ENCODE peak calls at places on chromosomes 13 and 19, in nine cellular contexts. L is ascending aorta, W is uterus, B is GM23338, X is adrenal gland, J is thyroid gland, Q is lower lobe of right lung, I is cardiac muscle cell, F is left lung. M is an unnamed sample.

GRCh38 chr19:6828698-6829633 is 56.5 kb downstream of the VAV1 start:
- DNase-seq in L (no peak), W (no peak), B (peak; percentile 83), X (no peak), J (no peak), Q (peak; percentile 56), I (no peak), F (no peak), M (peak; percentile 56)

GRCh38 chr19:35048911-35049411 is 7.4 kb downstream of the HPN start:
- DNase-seq in L (no peak), W (no peak), B (no peak), X (no peak), J (peak; percentile 58), Q (peak; percentile 51), I (no peak), F (no peak), M (no peak)

GRCh38 chr13:106063591-106064308 is 471.7 kb downstream of the EFNB2 start:
- DNase-seq in L (no peak), W (no peak), B (no peak), X (no peak), J (no peak), Q (no peak), I (peak; percentile 43), F (no peak), M (no peak)

GRCh38 chr13:110560606-110561334 is 752 bp downstream of the RAB20 start:
- DNase-seq in L (peak; percentile 76), W (no peak), B (peak; percentile 69), X (peak; percentile 70), J (peak; percentile 65), Q (no peak), I (peak; percentile 36), F (no peak), M (peak; percentile 51)

GRCh38 chr13:42891591-42891990 is 100.5 kb downstream of the EPSTI1 start:
- DNase-seq in L (no peak), W (no peak), B (no peak), X (no peak), J (no peak), Q (no peak), I (no peak), F (no peak), M (no peak)

GRCh38 chr19:10808937-10809655 is 26.9 kb downstream of the TMED1 start:
- DNase-seq in L (no peak), W (no peak), B (no peak), X (no peak), J (no peak), Q (no peak), I (peak; percentile 55), F (no peak), M (no peak)

GRCh38 chr19:51514866-51515481 is 13.4 kb upstream of the SIGLEC12 start:
- DNase-seq in L (no peak), W (no peak), B (peak; percentile 82), X (no peak), J (peak; percentile 9), Q (no peak), I (peak; percentile 72), F (no peak), M (no peak)

GRCh38 chr13:110616103-110617101 is 1.1 kb downstream of the NAXD start:
- DNase-seq in L (peak; percentile 72), W (no peak), B (peak; percentile 51), X (peak; percentile 64), J (peak; percentile 51), Q (no peak), I (peak; percentile 38), F (peak; percentile 48), M (peak; percentile 67)

GRCh38 chr19:35913589-35913988 is 5.5 kb upstream of the TYROBP start:
- DNase-seq in L (no peak), W (no peak), B (no peak), X (no peak), J (no peak), Q (no peak), I (no peak), F (no peak), M (no peak)

GRCh38 chr13:110015253-110015652 is 228.9 kb upstream of the IRS2 start:
- DNase-seq in L (no peak), W (no peak), B (no peak), X (no peak), J (peak; percentile 83), Q (no peak), I (peak; percentile 6), F (no peak), M (no peak)

GRCh38 chr19:20422216-20422615 is 143.4 kb downstream of the ZNF737 start:
- DNase-seq in L (no peak), W (no peak), B (no peak), X (no peak), J (no peak), Q (no peak), I (no peak), F (no peak), M (peak; percentile 15)

GRCh38 chr19:34232566-34233481 is 21.5 kb upstream of the GARRE1 start:
- DNase-seq in L (peak; percentile 77), W (peak; percentile 30), B (no peak), X (peak; percentile 57), J (peak; percentile 33), Q (peak; percentile 59), I (peak; percentile 92), F (peak; percentile 59), M (peak; percentile 63)

GRCh38 chr13:59510377-59510776 is 653.4 kb downstream of the DIAPH3 start:
- DNase-seq in L (no peak), W (no peak), B (no peak), X (no peak), J (no peak), Q (no peak), I (no peak), F (no peak), M (no peak)

GRCh38 chr19:58395220-58395978 is at the start of gene RNF225:
- DNase-seq in L (no peak), W (no peak), B (peak; percentile 69), X (no peak), J (peak; percentile 45), Q (no peak), I (no peak), F (peak; percentile 69), M (no peak)

GRCh38 chr13:40762849-40763248 is 8.1 kb downstream of the MRPS31 start:
- DNase-seq in L (no peak), W (no peak), B (no peak), X (no peak), J (no peak), Q (no peak), I (no peak), F (no peak), M (no peak)

DNA sequence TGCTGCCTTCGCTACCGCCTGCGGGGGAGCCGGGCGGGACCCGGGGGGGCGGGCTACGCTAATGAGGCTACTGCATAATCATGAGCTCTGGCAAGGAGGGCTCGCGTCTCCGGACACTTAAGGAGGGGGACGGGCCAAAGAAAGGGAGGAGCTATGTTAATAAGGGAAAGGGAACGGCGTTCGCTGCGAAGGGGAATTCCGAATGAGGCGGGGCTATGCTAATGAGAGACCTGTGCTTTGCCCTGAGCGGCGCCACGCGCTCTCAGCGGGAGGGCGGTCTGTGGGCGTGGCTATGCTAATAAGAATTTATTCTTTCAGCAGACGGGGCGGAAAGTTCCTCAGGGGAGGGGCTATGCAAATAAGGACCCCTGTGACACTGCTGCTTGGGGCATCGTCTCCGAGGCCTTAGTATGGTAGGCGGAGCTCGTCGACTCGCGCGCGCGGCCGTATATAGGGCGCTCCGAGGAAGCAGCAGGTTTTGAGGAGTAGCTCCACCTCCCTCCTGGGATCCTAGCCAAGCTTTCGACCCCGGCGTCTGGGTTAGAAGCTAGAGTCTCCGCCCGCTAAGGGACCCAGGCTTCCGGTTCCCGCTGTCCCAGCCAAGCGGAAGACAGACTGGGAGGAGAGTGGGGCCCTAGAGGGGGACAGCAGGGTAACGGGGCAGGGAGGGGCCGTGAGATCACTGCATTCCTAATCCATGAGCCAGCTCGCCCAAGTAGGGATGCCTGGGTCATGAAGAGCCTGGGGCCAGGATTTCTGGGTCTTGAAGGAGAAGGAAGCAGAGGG is at the start of gene RRAS:
- DNase-seq in L (peak; percentile 100), W (peak; percentile 99), B (peak; percentile 100), X (peak; percentile 100), J (peak; percentile 100), Q (peak; percentile 100), I (peak; percentile 100), F (peak; percentile 100), M (peak; percentile 100)
- H3K4me1 ChIP-seq in L (peaks cover 20% of the 10 kb centered on the region), W (peaks cover 4% of the 10 kb centered on the region), B (peaks cover 48% of the 10 kb centered on the region), X (peaks cover 48% of the 10 kb centered on the region), J (peaks cover 57% of the 10 kb centered on the region), Q (peaks cover 62% of the 10 kb centered on the region), I (peaks cover 29% of the 10 kb centered on the region), F (peaks cover 74% of the 10 kb centered on the region), M (peaks cover 48% of the 10 kb centered on the region)

DNA sequence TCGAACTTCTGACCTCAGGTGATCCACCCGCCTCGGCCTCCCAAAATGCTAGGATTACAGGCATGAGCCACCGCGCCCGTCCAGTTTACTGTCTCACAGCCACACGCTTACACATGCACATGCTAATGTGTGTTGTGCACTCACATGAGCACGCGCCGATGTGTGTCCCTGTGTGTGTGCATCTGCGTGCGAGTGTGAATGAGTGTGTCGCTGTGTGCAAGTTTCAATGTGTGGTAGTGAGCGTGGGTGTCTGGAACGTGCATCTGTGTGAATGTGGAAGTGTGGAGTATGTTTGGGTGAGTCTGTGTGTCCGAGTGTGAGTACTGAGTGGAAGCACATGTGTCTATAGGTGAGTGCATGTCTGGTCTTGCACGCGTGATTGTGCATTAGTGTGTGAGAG is 4.2 kb downstream of the MAST1 start:
- DNase-seq in L (no peak), W (no peak), B (no peak), X (no peak), J (no peak), Q (no peak), I (no peak), F (no peak), M (no peak)
- H3K27me3 ChIP-seq in L (peaks cover 29% of the 10 kb centered on the region), W (peaks cover 25% of the 10 kb centered on the region), B (no peaks in the 10 kb centered on the region), X (peaks cover 71% of the 10 kb centered on the region), J (peaks cover 30% of the 10 kb centered on the region), Q (peaks cover 88% of the 10 kb centered on the region), I (peaks cover 11% of the 10 kb centered on the region), F (peaks cover 41% of the 10 kb centered on the region), M (no peaks in the 10 kb centered on the region)

GRCh38 chr19:47111682-47112165 is 1.9 kb downstream of the ZC3H4 start:
- DNase-seq in L (no peak), W (no peak), B (no peak), X (no peak), J (no peak), Q (no peak), I (no peak), F (no peak), M (no peak)

GRCh38 chr19:47112166-47112663 is 1.4 kb downstream of the ZC3H4 start:
- DNase-seq in L (peak; percentile 86), W (peak; percentile 86), B (peak; percentile 87), X (peak; percentile 90), J (peak; percentile 85), Q (peak; percentile 93), I (peak; percentile 94), F (peak; percentile 94), M (peak; percentile 89)

GRCh38 chr19:47113446-47114348 is at the start of gene ZC3H4:
- DNase-seq in L (peak; percentile 98), W (peak; percentile 96), B (peak; percentile 98), X (peak; percentile 98), J (peak; percentile 95), Q (peak; percentile 95), I (peak; percentile 96), F (peak; percentile 94), M (peak; percentile 97)

GRCh38 chr19:47111081-47111589 is 2.4 kb downstream of the ZC3H4 start:
- DNase-seq in L (no peak), W (no peak), B (no peak), X (no peak), J (peak; percentile 52), Q (peak; percentile 59), I (no peak), F (peak; percentile 44), M (no peak)

GRCh38 chr19:47112664-47113445 is 721 bp downstream of the ZC3H4 start:
- DNase-seq in L (peak; percentile 99), W (peak; percentile 100), B (peak; percentile 99), X (peak; percentile 99), J (peak; percentile 99), Q (peak; percentile 99), I (peak; percentile 100), F (peak; percentile 99), M (peak; percentile 99)
- H3K4me1 ChIP-seq in L (no peaks in the 10 kb centered on the region), W (no peaks in the 10 kb centered on the region), B (peaks cover 20% of the 10 kb centered on the region), X (peaks cover 24% of the 10 kb centered on the region), J (peaks cover 22% of the 10 kb centered on the region), Q (peaks cover 36% of the 10 kb centered on the region), I (peaks cover 20% of the 10 kb centered on the region), F (peaks cover 33% of the 10 kb centered on the region), M (peaks cover 7% of the 10 kb centered on the region)

GRCh38 chr19:17686027-17686511 is 2.1 kb downstream of the UNC13A start:
- DNase-seq in L (peak; percentile 67), W (no peak), B (peak; percentile 69), X (no peak), J (no peak), Q (no peak), I (peak; percentile 42), F (no peak), M (no peak)
- H3K27me3 ChIP-seq in L (peaks cover 3% of the 10 kb centered on the region), W (peaks cover 11% of the 10 kb centered on the region), B (peaks cover 3% of the 10 kb centered on the region), X (peaks cover 22% of the 10 kb centered on the region), J (peaks cover 11% of the 10 kb centered on the region), Q (peaks cover 69% of the 10 kb centered on the region), I (peaks cover 29% of the 10 kb centered on the region), F (peaks cover 24% of the 10 kb centered on the region), M (no peaks in the 10 kb centered on the region)

M was measured in testis.